ENCODE peak calls at places on chromosomes 12 and 14, in eight cellular contexts. One of them, this sample, is unnamed.

GRCh38 chr12:45732936-45733335 is 3.4 kb downstream of the ARID2 start:
- DNase-seq in amygdala: no peak
- DNase-seq in caudate nucleus: no peak
- DNase-seq in foreskin fibroblast: no peak
- DNase-seq in T follicular helper cell: no peak
- DNase-seq in pancreas: no peak
- DNase-seq in activated CD4-positive, CD25-positive, alpha-beta regulatory T cell treated with anti-CD3 and anti-CD28 coated beads, Interleukin-2, amount 50 U/mL, for 72 hours: no peak
- DNase-seq in NCI-H748 treated with DMSO at 0.1 percent for 48 hours: no peak
- DNase-seq in this sample: no peak

GRCh38 chr12:51028811-51029146 is 2.6 kb upstream of the SLC11A2 start:
- DNase-seq in amygdala: no peak
- DNase-seq in caudate nucleus: no peak
- DNase-seq in foreskin fibroblast: peak
- DNase-seq in T follicular helper cell: no peak
- DNase-seq in pancreas: no peak
- DNase-seq in activated CD4-positive, CD25-positive, alpha-beta regulatory T cell treated with anti-CD3 and anti-CD28 coated beads, Interleukin-2, amount 50 U/mL, for 72 hours: no peak
- DNase-seq in NCI-H748 treated with DMSO at 0.1 percent for 48 hours: no peak
- DNase-seq in this sample: no peak

GRCh38 chr12:43758247-43758727 is 303 bp downstream of the PUS7L start:
- DNase-seq in amygdala: no peak
- DNase-seq in caudate nucleus: peak
- DNase-seq in foreskin fibroblast: no peak
- DNase-seq in T follicular helper cell: no peak
- DNase-seq in pancreas: no peak
- DNase-seq in activated CD4-positive, CD25-positive, alpha-beta regulatory T cell treated with anti-CD3 and anti-CD28 coated beads, Interleukin-2, amount 50 U/mL, for 72 hours: no peak
- DNase-seq in NCI-H748 treated with DMSO at 0.1 percent for 48 hours: no peak
- DNase-seq in this sample: no peak

GRCh38 chr12:116771651-116772050 is 33.5 kb downstream of the RNFT2 start:
- DNase-seq in amygdala: no peak
- DNase-seq in caudate nucleus: no peak
- DNase-seq in foreskin fibroblast: no peak
- DNase-seq in T follicular helper cell: no peak
- DNase-seq in pancreas: no peak
- DNase-seq in activated CD4-positive, CD25-positive, alpha-beta regulatory T cell treated with anti-CD3 and anti-CD28 coated beads, Interleukin-2, amount 50 U/mL, for 72 hours: no peak
- DNase-seq in NCI-H748 treated with DMSO at 0.1 percent for 48 hours: no peak
- DNase-seq in this sample: no peak

GRCh38 chr12:11779286-11779685 is 129.8 kb downstream of the ETV6 start:
- DNase-seq in amygdala: no peak
- DNase-seq in caudate nucleus: no peak
- DNase-seq in foreskin fibroblast: no peak
- DNase-seq in T follicular helper cell: no peak
- DNase-seq in pancreas: no peak
- DNase-seq in activated CD4-positive, CD25-positive, alpha-beta regulatory T cell treated with anti-CD3 and anti-CD28 coated beads, Interleukin-2, amount 50 U/mL, for 72 hours: no peak
- DNase-seq in NCI-H748 treated with DMSO at 0.1 percent for 48 hours: no peak
- DNase-seq in this sample: no peak

GRCh38 chr14:33393155-33393894 is 454.6 kb downstream of the NPAS3 start:
- DNase-seq in amygdala: no peak
- DNase-seq in caudate nucleus: no peak
- DNase-seq in foreskin fibroblast: no peak
- DNase-seq in T follicular helper cell: no peak
- DNase-seq in pancreas: no peak
- DNase-seq in activated CD4-positive, CD25-positive, alpha-beta regulatory T cell treated with anti-CD3 and anti-CD28 coated beads, Interleukin-2, amount 50 U/mL, for 72 hours: no peak
- DNase-seq in NCI-H748 treated with DMSO at 0.1 percent for 48 hours: peak
- DNase-seq in this sample: no peak

GRCh38 chr12:93005928-93006654 is 77.0 kb upstream of the EEA1 start:
- DNase-seq in amygdala: no peak
- DNase-seq in caudate nucleus: no peak
- DNase-seq in foreskin fibroblast: no peak
- DNase-seq in T follicular helper cell: no peak
- DNase-seq in pancreas: no peak
- DNase-seq in activated CD4-positive, CD25-positive, alpha-beta regulatory T cell treated with anti-CD3 and anti-CD28 coated beads, Interleukin-2, amount 50 U/mL, for 72 hours: no peak
- DNase-seq in NCI-H748 treated with DMSO at 0.1 percent for 48 hours: no peak
- DNase-seq in this sample: no peak

GRCh38 chr12:34600592-34601462 is 578.5 kb downstream of the ALG10 start:
- DNase-seq in amygdala: no peak
- DNase-seq in caudate nucleus: no peak
- DNase-seq in foreskin fibroblast: no peak
- DNase-seq in T follicular helper cell: no peak
- DNase-seq in pancreas: no peak
- DNase-seq in activated CD4-positive, CD25-positive, alpha-beta regulatory T cell treated with anti-CD3 and anti-CD28 coated beads, Interleukin-2, amount 50 U/mL, for 72 hours: no peak
- DNase-seq in NCI-H748 treated with DMSO at 0.1 percent for 48 hours: no peak
- DNase-seq in this sample: no peak

GRCh38 chr14:68628605-68629310 is 164.1 kb downstream of the ZFP36L1 start:
- DNase-seq in amygdala: no peak
- DNase-seq in caudate nucleus: no peak
- DNase-seq in foreskin fibroblast: no peak
- DNase-seq in T follicular helper cell: no peak
- DNase-seq in pancreas: peak
- DNase-seq in activated CD4-positive, CD25-positive, alpha-beta regulatory T cell treated with anti-CD3 and anti-CD28 coated beads, Interleukin-2, amount 50 U/mL, for 72 hours: no peak
- DNase-seq in NCI-H748 treated with DMSO at 0.1 percent for 48 hours: no peak
- DNase-seq in this sample: no peak

GRCh38 chr14:61296707-61297502 is 15.8 kb upstream of the TMEM30B start:
- DNase-seq in amygdala: no peak
- DNase-seq in caudate nucleus: no peak
- DNase-seq in foreskin fibroblast: peak
- DNase-seq in T follicular helper cell: no peak
- DNase-seq in pancreas: no peak
- DNase-seq in activated CD4-positive, CD25-positive, alpha-beta regulatory T cell treated with anti-CD3 and anti-CD28 coated beads, Interleukin-2, amount 50 U/mL, for 72 hours: no peak
- DNase-seq in NCI-H748 treated with DMSO at 0.1 percent for 48 hours: peak
- DNase-seq in this sample: no peak

GRCh38 chr12:48390026-48390425 is 39.3 kb upstream of the ZNF641 start:
- DNase-seq in amygdala: no peak
- DNase-seq in caudate nucleus: no peak
- DNase-seq in foreskin fibroblast: no peak
- DNase-seq in T follicular helper cell: no peak
- DNase-seq in pancreas: no peak
- DNase-seq in activated CD4-positive, CD25-positive, alpha-beta regulatory T cell treated with anti-CD3 and anti-CD28 coated beads, Interleukin-2, amount 50 U/mL, for 72 hours: no peak
- DNase-seq in NCI-H748 treated with DMSO at 0.1 percent for 48 hours: no peak
- DNase-seq in this sample: no peak

GRCh38 chr14:68318788-68319187 is 474.1 kb downstream of the ZFP36L1 start:
- DNase-seq in amygdala: no peak
- DNase-seq in caudate nucleus: no peak
- DNase-seq in foreskin fibroblast: no peak
- DNase-seq in T follicular helper cell: no peak
- DNase-seq in pancreas: no peak
- DNase-seq in activated CD4-positive, CD25-positive, alpha-beta regulatory T cell treated with anti-CD3 and anti-CD28 coated beads, Interleukin-2, amount 50 U/mL, for 72 hours: no peak
- DNase-seq in NCI-H748 treated with DMSO at 0.1 percent for 48 hours: no peak
- DNase-seq in this sample: no peak

GRCh38 chr12:58419905-58420304 is 478.5 kb downstream of the ATP23 start:
- DNase-seq in amygdala: no peak
- DNase-seq in caudate nucleus: no peak
- DNase-seq in foreskin fibroblast: no peak
- DNase-seq in T follicular helper cell: no peak
- DNase-seq in pancreas: no peak
- DNase-seq in activated CD4-positive, CD25-positive, alpha-beta regulatory T cell treated with anti-CD3 and anti-CD28 coated beads, Interleukin-2, amount 50 U/mL, for 72 hours: no peak
- DNase-seq in NCI-H748 treated with DMSO at 0.1 percent for 48 hours: no peak
- DNase-seq in this sample: no peak

GRCh38 chr14:33363687-33364086 is 425.0 kb downstream of the NPAS3 start:
- DNase-seq in amygdala: no peak
- DNase-seq in caudate nucleus: no peak
- DNase-seq in foreskin fibroblast: no peak
- DNase-seq in T follicular helper cell: no peak
- DNase-seq in pancreas: no peak
- DNase-seq in activated CD4-positive, CD25-positive, alpha-beta regulatory T cell treated with anti-CD3 and anti-CD28 coated beads, Interleukin-2, amount 50 U/mL, for 72 hours: no peak
- DNase-seq in NCI-H748 treated with DMSO at 0.1 percent for 48 hours: no peak
- DNase-seq in this sample: no peak

GRCh38 chr12:7959278-7960063 is 23.5 kb upstream of the SLC2A3 start:
- DNase-seq in amygdala: no peak
- DNase-seq in caudate nucleus: no peak
- DNase-seq in foreskin fibroblast: no peak
- DNase-seq in T follicular helper cell: no peak
- DNase-seq in pancreas: no peak
- DNase-seq in activated CD4-positive, CD25-positive, alpha-beta regulatory T cell treated with anti-CD3 and anti-CD28 coated beads, Interleukin-2, amount 50 U/mL, for 72 hours: no peak
- DNase-seq in NCI-H748 treated with DMSO at 0.1 percent for 48 hours: no peak
- DNase-seq in this sample: no peak

GRCh38 chr14:53190938-53191337 is 37.8 kb upstream of the DDHD1 start:
- DNase-seq in amygdala: no peak
- DNase-seq in caudate nucleus: no peak
- DNase-seq in foreskin fibroblast: no peak
- DNase-seq in T follicular helper cell: no peak
- DNase-seq in pancreas: no peak
- DNase-seq in activated CD4-positive, CD25-positive, alpha-beta regulatory T cell treated with anti-CD3 and anti-CD28 coated beads, Interleukin-2, amount 50 U/mL, for 72 hours: no peak
- DNase-seq in NCI-H748 treated with DMSO at 0.1 percent for 48 hours: no peak
- DNase-seq in this sample: no peak

GRCh38 chr12:52312086-52312485 is 9.1 kb downstream of the KRT83 start:
- DNase-seq in amygdala: no peak
- DNase-seq in caudate nucleus: no peak
- DNase-seq in foreskin fibroblast: no peak
- DNase-seq in T follicular helper cell: no peak
- DNase-seq in pancreas: no peak
- DNase-seq in activated CD4-positive, CD25-positive, alpha-beta regulatory T cell treated with anti-CD3 and anti-CD28 coated beads, Interleukin-2, amount 50 U/mL, for 72 hours: no peak
- DNase-seq in NCI-H748 treated with DMSO at 0.1 percent for 48 hours: no peak
- DNase-seq in this sample: no peak

GRCh38 chr12:95214466-95214865 is 2.8 kb downstream of the FGD6 start:
- DNase-seq in amygdala: no peak
- DNase-seq in caudate nucleus: no peak
- DNase-seq in foreskin fibroblast: no peak
- DNase-seq in T follicular helper cell: no peak
- DNase-seq in pancreas: no peak
- DNase-seq in activated CD4-positive, CD25-positive, alpha-beta regulatory T cell treated with anti-CD3 and anti-CD28 coated beads, Interleukin-2, amount 50 U/mL, for 72 hours: no peak
- DNase-seq in NCI-H748 treated with DMSO at 0.1 percent for 48 hours: no peak
- DNase-seq in this sample: peak

GRCh38 chr12:31326689-31327659 is 1.0 kb upstream of the SINHCAF start:
- DNase-seq in amygdala: no peak
- DNase-seq in caudate nucleus: no peak
- DNase-seq in foreskin fibroblast: no peak
- DNase-seq in T follicular helper cell: no peak
- DNase-seq in pancreas: no peak
- DNase-seq in activated CD4-positive, CD25-positive, alpha-beta regulatory T cell treated with anti-CD3 and anti-CD28 coated beads, Interleukin-2, amount 50 U/mL, for 72 hours: no peak
- DNase-seq in NCI-H748 treated with DMSO at 0.1 percent for 48 hours: no peak
- DNase-seq in this sample: no peak

This sample was measured in NCI-H1417 treated with DMSO at 0.1 percent for 48 hours.